ENCODE peak calls at places on chromosome 18, in five cellular contexts. One of them, this sample, is unnamed.
A peak's percentile ranks its signal among the peaks of the same experiment; 100 is the strongest.

GRCh38 chr18:32956591-32957310 is 183.9 kb upstream of the KLHL14 start:
- DNase-seq in suprapubic skin: no peak
- DNase-seq in GM04504: no peak
- DNase-seq in stimulated activated CD4-positive, alpha-beta T cell treated with anti-CD3 and anti-CD28 coated beads, Interleukin-2, amount 100 ng/mL, for 48 hours: no peak
- DNase-seq in mucosa of descending colon: no peak
- DNase-seq in this sample: no peak

GRCh38 chr18:54162431-54162830 is 62.0 kb downstream of the MBD2 start:
- DNase-seq in GM04504: peak; percentile 72
- DNase-seq in suprapubic skin: no peak
- DNase-seq in mucosa of descending colon: no peak
- DNase-seq in stimulated activated CD4-positive, alpha-beta T cell treated with anti-CD3 and anti-CD28 coated beads, Interleukin-2, amount 100 ng/mL, for 48 hours: no peak
- DNase-seq in this sample: no peak

GRCh38 chr18:41906528-41907256 is 48.3 kb upstream of the PIK3C3 start:
- DNase-seq in suprapubic skin: no peak
- DNase-seq in GM04504: peak; percentile 22
- DNase-seq in mucosa of descending colon: no peak
- DNase-seq in stimulated activated CD4-positive, alpha-beta T cell treated with anti-CD3 and anti-CD28 coated beads, Interleukin-2, amount 100 ng/mL, for 48 hours: peak; percentile 2
- DNase-seq in this sample: no peak

GRCh38 chr18:73975266-73975665 is 172.4 kb downstream of the FBXO15 start:
- DNase-seq in GM04504: no peak
- DNase-seq in suprapubic skin: no peak
- DNase-seq in stimulated activated CD4-positive, alpha-beta T cell treated with anti-CD3 and anti-CD28 coated beads, Interleukin-2, amount 100 ng/mL, for 48 hours: no peak
- DNase-seq in mucosa of descending colon: no peak
- DNase-seq in this sample: no peak

GRCh38 chr18:63454497-63454896 is 22.3 kb upstream of the SERPINB5 start:
- DNase-seq in stimulated activated CD4-positive, alpha-beta T cell treated with anti-CD3 and anti-CD28 coated beads, Interleukin-2, amount 100 ng/mL, for 48 hours: no peak
- DNase-seq in GM04504: no peak
- DNase-seq in mucosa of descending colon: peak; percentile 59
- DNase-seq in suprapubic skin: no peak
- DNase-seq in this sample: no peak

GRCh38 chr18:41681138-41681881 is 273.7 kb upstream of the PIK3C3 start:
- DNase-seq in suprapubic skin: no peak
- DNase-seq in GM04504: no peak
- DNase-seq in stimulated activated CD4-positive, alpha-beta T cell treated with anti-CD3 and anti-CD28 coated beads, Interleukin-2, amount 100 ng/mL, for 48 hours: no peak
- DNase-seq in mucosa of descending colon: no peak
- DNase-seq in this sample: no peak

GRCh38 chr18:21803495-21803894 is 62.9 kb downstream of the MIB1 start:
- DNase-seq in GM04504: no peak
- DNase-seq in mucosa of descending colon: no peak
- DNase-seq in stimulated activated CD4-positive, alpha-beta T cell treated with anti-CD3 and anti-CD28 coated beads, Interleukin-2, amount 100 ng/mL, for 48 hours: no peak
- DNase-seq in suprapubic skin: no peak
- DNase-seq in this sample: no peak

GRCh38 chr18:59917422-59917821 is 17.6 kb downstream of the PMAIP1 start:
- DNase-seq in stimulated activated CD4-positive, alpha-beta T cell treated with anti-CD3 and anti-CD28 coated beads, Interleukin-2, amount 100 ng/mL, for 48 hours: no peak
- DNase-seq in suprapubic skin: no peak
- DNase-seq in mucosa of descending colon: no peak
- DNase-seq in GM04504: no peak
- DNase-seq in this sample: no peak

GRCh38 chr18:73597832-73598615 is 549.6 kb downstream of the FBXO15 start:
- DNase-seq in suprapubic skin: no peak
- DNase-seq in GM04504: no peak
- DNase-seq in stimulated activated CD4-positive, alpha-beta T cell treated with anti-CD3 and anti-CD28 coated beads, Interleukin-2, amount 100 ng/mL, for 48 hours: no peak
- DNase-seq in mucosa of descending colon: no peak
- DNase-seq in this sample: no peak

GRCh38 chr18:78113445-78113844 is 863.8 kb downstream of the GALR1 start:
- DNase-seq in suprapubic skin: no peak
- DNase-seq in mucosa of descending colon: no peak
- DNase-seq in GM04504: no peak
- DNase-seq in stimulated activated CD4-positive, alpha-beta T cell treated with anti-CD3 and anti-CD28 coated beads, Interleukin-2, amount 100 ng/mL, for 48 hours: no peak
- DNase-seq in this sample: no peak

GRCh38 chr18:76490040-76490439 is 5.0 kb downstream of the ZNF516 start:
- DNase-seq in GM04504: no peak
- DNase-seq in stimulated activated CD4-positive, alpha-beta T cell treated with anti-CD3 and anti-CD28 coated beads, Interleukin-2, amount 100 ng/mL, for 48 hours: no peak
- DNase-seq in mucosa of descending colon: no peak
- DNase-seq in suprapubic skin: no peak
- DNase-seq in this sample: no peak

GRCh38 chr18:56162316-56162715 is 476.1 kb downstream of the TXNL1 start:
- DNase-seq in suprapubic skin: no peak
- DNase-seq in stimulated activated CD4-positive, alpha-beta T cell treated with anti-CD3 and anti-CD28 coated beads, Interleukin-2, amount 100 ng/mL, for 48 hours: no peak
- DNase-seq in mucosa of descending colon: no peak
- DNase-seq in GM04504: no peak
- DNase-seq in this sample: no peak

GRCh38 chr18:31741096-31741735 is 19.5 kb downstream of the SLC25A52 start:
- DNase-seq in mucosa of descending colon: no peak
- DNase-seq in suprapubic skin: no peak
- DNase-seq in stimulated activated CD4-positive, alpha-beta T cell treated with anti-CD3 and anti-CD28 coated beads, Interleukin-2, amount 100 ng/mL, for 48 hours: peak; percentile 53
- DNase-seq in GM04504: peak; percentile 6
- DNase-seq in this sample: peak; percentile 47

GRCh38 chr18:32351014-32351413 is 119.7 kb downstream of the GAREM1 start:
- DNase-seq in stimulated activated CD4-positive, alpha-beta T cell treated with anti-CD3 and anti-CD28 coated beads, Interleukin-2, amount 100 ng/mL, for 48 hours: no peak
- DNase-seq in mucosa of descending colon: no peak
- DNase-seq in GM04504: peak; percentile 32
- DNase-seq in suprapubic skin: no peak
- DNase-seq in this sample: no peak

GRCh38 chr18:8826514-8826913 is 121.2 kb downstream of the MTCL1 start:
- DNase-seq in GM04504: no peak
- DNase-seq in suprapubic skin: no peak
- DNase-seq in mucosa of descending colon: no peak
- DNase-seq in stimulated activated CD4-positive, alpha-beta T cell treated with anti-CD3 and anti-CD28 coated beads, Interleukin-2, amount 100 ng/mL, for 48 hours: no peak
- DNase-seq in this sample: no peak

GRCh38 chr18:24915547-24915946 is 436.4 kb downstream of the ZNF521 start:
- DNase-seq in GM04504: no peak
- DNase-seq in suprapubic skin: no peak
- DNase-seq in mucosa of descending colon: no peak
- DNase-seq in stimulated activated CD4-positive, alpha-beta T cell treated with anti-CD3 and anti-CD28 coated beads, Interleukin-2, amount 100 ng/mL, for 48 hours: no peak
- DNase-seq in this sample: no peak

GRCh38 chr18:67600181-67600631 is 83.7 kb upstream of the DSEL start:
- DNase-seq in stimulated activated CD4-positive, alpha-beta T cell treated with anti-CD3 and anti-CD28 coated beads, Interleukin-2, amount 100 ng/mL, for 48 hours: no peak
- DNase-seq in GM04504: no peak
- DNase-seq in mucosa of descending colon: no peak
- DNase-seq in suprapubic skin: no peak
- DNase-seq in this sample: no peak

GRCh38 chr18:3584266-3584665 is 134.3 kb downstream of the TGIF1 start:
- DNase-seq in stimulated activated CD4-positive, alpha-beta T cell treated with anti-CD3 and anti-CD28 coated beads, Interleukin-2, amount 100 ng/mL, for 48 hours: no peak
- DNase-seq in GM04504: no peak
- DNase-seq in suprapubic skin: no peak
- DNase-seq in mucosa of descending colon: no peak
- DNase-seq in this sample: no peak